ENCODE peak calls at places on chromosomes 12 and 14, in four cellular contexts. O is IMR-90, J is neuronal stem cell, C is mesenchymal stem cell. L is an unnamed sample.

GRCh38 chr12:55843431-55843830 is 695 bp upstream of the MMP19 start:
- DNase-seq in O (no peak), J (no peak), C (no peak), L (no peak)

GRCh38 chr14:89415139-89415538 is 1.9 kb downstream of the FOXN3 start:
- DNase-seq in O (no peak), J (no peak), C (no peak), L (no peak)

GRCh38 chr12:50185975-50186663 is 18.9 kb upstream of the CERS5 start:
- DNase-seq in O (peak), J (no peak), C (no peak), L (peak)

GRCh38 chr12:45504606-45505005 is 224.9 kb upstream of the ARID2 start:
- DNase-seq in O (no peak), J (no peak), C (no peak), L (no peak)

GRCh38 chr12:127893875-127894635 is 372.9 kb upstream of the TMEM132C start:
- DNase-seq in O (no peak), J (no peak), C (no peak), L (peak)

GRCh38 chr12:49777800-49778748 is 36.7 kb downstream of the TMBIM6 start:
- DNase-seq in O (peak), J (peak), C (peak), L (peak)

GRCh38 chr12:31813305-31813704 is 84.5 kb upstream of the AMN1 start:
- DNase-seq in O (no peak), J (peak), C (no peak), L (no peak)

GRCh38 chr12:82300611-82301010 is 57.6 kb downstream of the CCDC59 start:
- DNase-seq in O (no peak), J (no peak), C (peak), L (no peak)

GRCh38 chr12:6323340-6323994 is 13.0 kb downstream of the PLEKHG6 start:
- DNase-seq in O (peak), J (no peak), C (peak), L (peak)

GRCh38 chr14:68661226-68662225 is 131.3 kb downstream of the ZFP36L1 start:
- DNase-seq in O (no peak), J (no peak), C (no peak), L (no peak)

GRCh38 chr12:119180380-119181040 is 1.8 kb downstream of the HSPB8 start:
- DNase-seq in O (peak), J (no peak), C (peak), L (no peak)

GRCh38 chr12:68971404-68971803 is 38.4 kb upstream of the CPM start:
- DNase-seq in O (peak), J (no peak), C (peak), L (peak)

GRCh38 chr12:44532940-44533339 is 343.2 kb downstream of the NELL2 start:
- DNase-seq in O (no peak), J (no peak), C (no peak), L (no peak)

GRCh38 chr12:124509676-124510300 is 57.6 kb downstream of the NCOR2 start:
- DNase-seq in O (peak), J (no peak), C (peak), L (no peak)

GRCh38 chr12:115798309-115798917 is 479.1 kb downstream of the MED13L start:
- DNase-seq in O (no peak), J (no peak), C (no peak), L (no peak)

GRCh38 chr14:38868415-38869290 is 234.4 kb downstream of the SEC23A start:
- DNase-seq in O (no peak), J (no peak), C (no peak), L (no peak)
- H2AFZ ChIP-seq in O (no peak), J (no peak), C (no peak), L (no peak)

GRCh38 chr12:109714141-109714912 is 702 bp downstream of the FAM222A start:
- DNase-seq in O (peak), J (peak), C (peak), L (peak)

GRCh38 chr12:109715310-109716091 is 1.9 kb downstream of the FAM222A start:
- DNase-seq in O (no peak), J (no peak), C (no peak), L (no peak)

GRCh38 chr12:109714913-109715244 is 1.3 kb downstream of the FAM222A start:
- DNase-seq in O (no peak), J (no peak), C (no peak), L (no peak)

GRCh38 chr12:109711596-109712461 is 1.8 kb upstream of the FAM222A start:
- DNase-seq in O (no peak), J (no peak), C (no peak), L (no peak)

DNA sequence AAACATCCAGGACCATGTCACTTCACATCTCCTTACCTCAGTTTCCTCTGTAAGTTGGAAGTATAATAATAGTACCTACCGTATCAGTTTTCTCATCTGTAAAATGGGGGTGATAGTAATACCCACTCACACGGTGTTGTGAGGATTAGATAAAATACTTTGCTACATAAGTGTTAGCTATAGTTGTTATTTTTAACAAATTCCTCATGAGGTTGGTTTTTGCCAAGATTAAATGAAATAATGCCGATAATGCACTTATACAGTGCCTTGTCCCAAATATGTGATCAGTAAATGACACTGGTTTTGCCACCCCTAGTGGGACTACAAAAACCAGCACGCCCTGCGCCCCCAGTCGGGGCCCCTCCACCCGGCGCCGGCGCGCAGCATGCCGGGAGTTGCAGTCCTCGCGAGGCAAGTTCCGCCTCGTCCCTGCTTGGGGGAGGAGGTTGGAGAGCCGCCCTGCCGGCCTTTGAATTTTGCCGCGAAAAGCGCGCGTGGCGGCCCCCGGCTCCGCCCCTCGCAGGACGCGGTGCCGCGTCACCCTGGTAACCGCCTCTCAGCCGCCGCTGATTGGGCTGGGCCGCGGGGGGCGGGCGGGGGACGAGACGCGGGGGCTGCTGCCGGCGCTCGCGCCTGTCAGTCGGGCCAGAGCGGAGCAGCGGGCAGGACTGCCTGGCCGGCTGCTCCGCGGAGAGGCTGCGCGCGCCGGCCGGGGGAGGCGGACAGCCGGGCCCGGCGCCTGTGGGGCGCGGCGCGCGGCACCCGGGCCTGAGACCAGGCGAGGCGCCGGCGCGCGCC is at the start of gene FAM222A:
- DNase-seq in O (peak), J (peak), C (peak), L (peak)
- H2AFZ ChIP-seq in O (peak), J (peak), C (peak), L (peak)

DNA sequence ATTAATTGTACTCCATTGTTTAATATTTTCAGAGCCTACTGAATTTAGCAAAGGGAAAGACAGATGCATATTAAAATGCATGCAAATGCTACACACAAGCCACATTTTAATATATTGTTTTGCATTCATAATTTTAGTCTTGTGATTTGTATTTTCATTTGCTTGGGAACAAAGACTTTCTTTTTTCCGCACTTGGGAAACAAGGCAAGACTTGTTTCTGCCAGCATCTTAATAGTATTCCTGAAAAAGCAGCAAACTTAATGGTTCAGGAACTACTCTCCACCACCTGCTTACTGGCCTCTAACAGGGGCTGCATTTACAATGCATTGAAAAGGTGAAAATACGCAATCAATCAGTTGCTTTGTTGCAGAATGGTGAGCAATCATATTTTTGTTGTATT is 144.0 kb upstream of the BTG1 start:
- DNase-seq in O (no peak), J (no peak), C (no peak), L (no peak)
- H2AFZ ChIP-seq in O (no peak), J (no peak), C (no peak), L (peak)

GRCh38 chr12:78232756-78233155 is 402.1 kb downstream of the NAV3 start:
- DNase-seq in O (no peak), J (no peak), C (no peak), L (no peak)

GRCh38 chr12:78224154-78224553 is 393.5 kb downstream of the NAV3 start:
- DNase-seq in O (no peak), J (no peak), C (no peak), L (no peak)

GRCh38 chr12:78226763-78227162 is 396.1 kb downstream of the NAV3 start:
- DNase-seq in O (no peak), J (no peak), C (no peak), L (no peak)

GRCh38 chr12:78229491-78230209 is 399.0 kb downstream of the NAV3 start:
- DNase-seq in O (peak), J (peak), C (peak), L (peak)
- H2AFZ ChIP-seq in O (no peak), J (peak), C (no peak), L (peak)

DNA sequence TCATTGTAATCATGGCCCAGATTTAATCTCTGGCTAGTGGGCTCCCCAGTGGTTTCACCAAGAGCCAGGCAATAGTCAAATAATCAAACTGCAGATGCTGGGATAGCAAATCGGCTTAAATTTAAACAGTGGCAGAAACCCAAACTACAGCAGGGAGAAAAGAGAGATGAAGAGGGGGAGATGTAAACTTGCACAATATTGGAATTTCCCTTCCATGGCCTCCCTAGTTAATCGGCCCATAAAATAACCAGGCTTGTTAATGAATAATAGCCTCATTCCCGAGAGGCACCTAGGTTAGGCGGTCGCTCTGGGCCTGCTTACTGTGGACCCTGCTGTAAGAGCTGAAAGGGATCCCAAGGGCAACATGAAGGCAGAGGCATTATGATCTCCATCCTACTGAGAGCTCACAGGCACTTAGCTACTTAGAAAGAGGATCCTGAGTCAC is 116.2 kb downstream of the NUAK1 start:
- DNase-seq in O (peak), J (no peak), C (peak), L (no peak)
- H2AFZ ChIP-seq in O (peak), J (no peak), C (no peak), L (no peak)

DNA sequence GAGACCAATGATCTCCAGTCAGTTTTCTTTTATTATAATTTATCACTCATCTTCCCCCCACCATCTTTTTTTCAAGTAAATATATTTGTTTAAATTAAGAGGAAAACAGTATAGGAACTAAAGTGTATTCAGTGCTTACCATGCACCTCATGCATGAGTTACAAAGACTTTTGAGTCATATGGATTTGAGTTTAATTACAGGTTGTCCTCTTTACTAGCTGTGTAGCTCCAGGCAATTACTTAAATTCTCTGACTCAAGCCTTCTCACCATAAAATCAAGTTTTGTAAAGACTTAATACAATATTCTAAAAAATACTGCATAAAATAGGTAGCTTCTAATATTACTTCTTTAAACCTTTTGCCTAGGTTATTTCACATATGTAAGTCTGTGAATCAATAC is 251.3 kb downstream of the SLC16A7 start:
- DNase-seq in O (no peak), J (no peak), C (no peak), L (peak)
- H2AFZ ChIP-seq in O (no peak), J (no peak), C (no peak), L (no peak)

GRCh38 chr14:72124171-72124570 is 191.9 kb downstream of the RGS6 start:
- DNase-seq in O (no peak), J (no peak), C (no peak), L (no peak)

GRCh38 chr14:72128629-72129028 is 196.4 kb downstream of the RGS6 start:
- DNase-seq in O (no peak), J (no peak), C (no peak), L (peak)

GRCh38 chr14:72126091-72126490 is 193.9 kb downstream of the RGS6 start:
- DNase-seq in O (no peak), J (no peak), C (no peak), L (no peak)

GRCh38 chr14:72126561-72126960 is 194.3 kb downstream of the RGS6 start:
- DNase-seq in O (no peak), J (no peak), C (no peak), L (no peak)

DNA sequence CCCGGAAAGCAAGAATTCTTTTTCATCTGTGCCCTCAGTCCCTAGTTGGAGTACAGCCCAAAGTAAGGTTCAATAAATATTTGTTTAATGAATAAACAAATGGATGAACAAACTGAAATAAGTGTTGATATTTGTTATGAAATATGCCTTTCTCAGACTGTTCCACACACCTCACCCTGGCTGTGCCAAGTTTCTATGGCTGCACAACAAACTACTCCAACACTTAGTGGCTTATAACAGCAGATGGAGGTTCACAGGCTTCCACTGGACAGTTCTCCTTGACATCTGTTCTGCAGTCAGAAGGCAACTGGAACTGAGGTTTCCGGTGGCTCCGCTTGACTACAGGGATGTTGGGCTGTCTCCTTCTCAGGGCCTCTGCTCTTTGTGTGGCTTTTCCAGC is 197.1 kb downstream of the RGS6 start:
- DNase-seq in O (no peak), J (no peak), C (no peak), L (peak)
- H2AFZ ChIP-seq in O (no peak), J (no peak), C (no peak), L (no peak)

DNA sequence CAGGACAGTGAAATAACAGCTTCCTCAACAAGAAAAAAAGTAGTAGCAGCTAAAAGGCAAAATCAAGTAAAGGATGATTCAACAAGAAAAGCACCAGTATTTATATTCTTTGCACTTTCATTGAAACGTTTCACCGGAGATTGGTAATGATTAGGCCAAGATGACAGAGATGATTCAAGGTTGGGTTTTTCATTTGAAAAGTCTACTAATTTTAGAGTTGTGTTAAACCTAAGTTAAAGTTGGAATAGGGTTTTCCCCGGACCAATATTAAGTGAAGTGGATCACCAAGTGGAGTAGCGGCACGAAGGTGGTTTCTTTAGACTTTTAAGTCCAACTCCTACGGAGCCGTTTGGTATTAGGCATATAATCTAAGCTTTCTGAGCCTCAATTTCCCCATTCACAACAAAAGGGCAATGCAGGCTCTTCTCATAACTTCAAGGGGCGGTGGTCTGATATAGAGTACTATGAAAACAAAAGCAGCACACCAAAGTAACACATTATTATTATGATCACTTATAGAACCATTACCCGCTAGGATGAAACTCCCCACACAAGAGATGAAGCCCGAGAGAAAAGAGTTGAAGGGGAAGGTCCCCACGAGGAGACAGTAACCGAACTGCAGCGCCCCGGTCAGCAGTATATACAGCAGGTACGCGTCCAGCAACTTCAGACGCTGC is 467 bp downstream of the DAD1 start:
- DNase-seq in O (no peak), J (no peak), C (no peak), L (no peak)
- H2AFZ ChIP-seq in O (peak), J (peak), C (peak), L (peak)